ENCODE peak calls at places on chromosome 5, in ten cellular contexts. One of them, this sample, is unnamed.

GRCh38 chr5:149641000-149641576 is 59.8 kb downstream of the ARHGEF37 start:
- DNase-seq in astrocyte of the cerebellum: peak
- DNase-seq in psoas muscle: peak
- DNase-seq in endothelial cell: no peak
- DNase-seq in CD8-positive, alpha-beta T cell: no peak
- DNase-seq in HFF-Myc: no peak
- DNase-seq in WTC11: no peak
- DNase-seq in fibroblast of lung: no peak
- DNase-seq in GM23338: peak
- DNase-seq in WERI-Rb-1: no peak
- DNase-seq in this sample: no peak

GRCh38 chr5:132225165-132226032 is 2.3 kb downstream of the P4HA2 start:
- DNase-seq in endothelial cell: no peak
- DNase-seq in astrocyte of the cerebellum: no peak
- DNase-seq in HFF-Myc: no peak
- DNase-seq in fibroblast of lung: peak
- DNase-seq in psoas muscle: peak
- DNase-seq in WTC11: no peak
- DNase-seq in CD8-positive, alpha-beta T cell: peak
- DNase-seq in WERI-Rb-1: peak
- DNase-seq in GM23338: no peak
- DNase-seq in this sample: no peak

GRCh38 chr5:58156354-58156753 is 303.5 kb downstream of the PLK2 start:
- DNase-seq in HFF-Myc: no peak
- DNase-seq in GM23338: no peak
- DNase-seq in WERI-Rb-1: peak
- DNase-seq in fibroblast of lung: peak
- DNase-seq in psoas muscle: no peak
- DNase-seq in endothelial cell: no peak
- DNase-seq in CD8-positive, alpha-beta T cell: no peak
- DNase-seq in WTC11: no peak
- DNase-seq in astrocyte of the cerebellum: peak
- DNase-seq in this sample: no peak

GRCh38 chr5:113922343-113922742 is 408.8 kb downstream of the YTHDC2 start:
- DNase-seq in HFF-Myc: no peak
- DNase-seq in GM23338: no peak
- DNase-seq in fibroblast of lung: no peak
- DNase-seq in WERI-Rb-1: no peak
- DNase-seq in CD8-positive, alpha-beta T cell: no peak
- DNase-seq in WTC11: no peak
- DNase-seq in psoas muscle: no peak
- DNase-seq in endothelial cell: no peak
- DNase-seq in astrocyte of the cerebellum: no peak
- DNase-seq in this sample: no peak

GRCh38 chr5:164188733-164189148 is 683.3 kb downstream of the MAT2B start:
- DNase-seq in psoas muscle: no peak
- DNase-seq in astrocyte of the cerebellum: no peak
- DNase-seq in HFF-Myc: no peak
- DNase-seq in WERI-Rb-1: peak
- DNase-seq in fibroblast of lung: peak
- DNase-seq in CD8-positive, alpha-beta T cell: no peak
- DNase-seq in endothelial cell: no peak
- DNase-seq in WTC11: no peak
- DNase-seq in GM23338: no peak
- DNase-seq in this sample: no peak

GRCh38 chr5:89417990-89418820 is 535.2 kb upstream of the MEF2C start:
- DNase-seq in astrocyte of the cerebellum: no peak
- DNase-seq in fibroblast of lung: peak
- DNase-seq in WERI-Rb-1: peak
- DNase-seq in WTC11: peak
- DNase-seq in CD8-positive, alpha-beta T cell: no peak
- DNase-seq in GM23338: peak
- DNase-seq in HFF-Myc: no peak
- DNase-seq in endothelial cell: no peak
- DNase-seq in psoas muscle: no peak
- DNase-seq in this sample: no peak

GRCh38 chr5:76303917-76304316 is 99.2 kb upstream of the IQGAP2 start:
- DNase-seq in psoas muscle: no peak
- DNase-seq in WTC11: no peak
- DNase-seq in CD8-positive, alpha-beta T cell: peak
- DNase-seq in GM23338: no peak
- DNase-seq in HFF-Myc: no peak
- DNase-seq in fibroblast of lung: no peak
- DNase-seq in endothelial cell: no peak
- DNase-seq in WERI-Rb-1: no peak
- DNase-seq in astrocyte of the cerebellum: no peak
- DNase-seq in this sample: peak

GRCh38 chr5:161314033-161314432 is 232.5 kb downstream of the GABRB2 start:
- DNase-seq in psoas muscle: no peak
- DNase-seq in fibroblast of lung: no peak
- DNase-seq in WTC11: no peak
- DNase-seq in CD8-positive, alpha-beta T cell: no peak
- DNase-seq in HFF-Myc: no peak
- DNase-seq in endothelial cell: no peak
- DNase-seq in WERI-Rb-1: no peak
- DNase-seq in GM23338: no peak
- DNase-seq in astrocyte of the cerebellum: no peak
- DNase-seq in this sample: no peak

GRCh38 chr5:1002836-1003235 is 5.8 kb upstream of the NKD2 start:
- DNase-seq in psoas muscle: no peak
- DNase-seq in astrocyte of the cerebellum: no peak
- DNase-seq in WTC11: no peak
- DNase-seq in GM23338: no peak
- DNase-seq in endothelial cell: no peak
- DNase-seq in WERI-Rb-1: no peak
- DNase-seq in CD8-positive, alpha-beta T cell: no peak
- DNase-seq in fibroblast of lung: no peak
- DNase-seq in HFF-Myc: no peak
- DNase-seq in this sample: no peak

GRCh38 chr5:159951834-159952233 is 35.6 kb downstream of the ADRA1B start:
- DNase-seq in astrocyte of the cerebellum: no peak
- DNase-seq in WTC11: no peak
- DNase-seq in fibroblast of lung: peak
- DNase-seq in WERI-Rb-1: no peak
- DNase-seq in GM23338: no peak
- DNase-seq in endothelial cell: no peak
- DNase-seq in HFF-Myc: no peak
- DNase-seq in CD8-positive, alpha-beta T cell: no peak
- DNase-seq in psoas muscle: no peak
- DNase-seq in this sample: no peak

GRCh38 chr5:151923865-151924264 is 786 bp downstream of the GLRA1 start:
- DNase-seq in HFF-Myc: no peak
- DNase-seq in WERI-Rb-1: peak
- DNase-seq in astrocyte of the cerebellum: no peak
- DNase-seq in fibroblast of lung: no peak
- DNase-seq in psoas muscle: no peak
- DNase-seq in WTC11: peak
- DNase-seq in endothelial cell: peak
- DNase-seq in CD8-positive, alpha-beta T cell: no peak
- DNase-seq in GM23338: peak
- DNase-seq in this sample: no peak

GRCh38 chr5:149149942-149150341 is 8.6 kb downstream of the ABLIM3 start:
- DNase-seq in psoas muscle: no peak
- DNase-seq in GM23338: no peak
- DNase-seq in endothelial cell: no peak
- DNase-seq in CD8-positive, alpha-beta T cell: no peak
- DNase-seq in WERI-Rb-1: no peak
- DNase-seq in astrocyte of the cerebellum: no peak
- DNase-seq in HFF-Myc: no peak
- DNase-seq in WTC11: no peak
- DNase-seq in fibroblast of lung: no peak
- DNase-seq in this sample: no peak

GRCh38 chr5:87827561-87827960 is 414.8 kb upstream of the CCNH start:
- DNase-seq in astrocyte of the cerebellum: peak
- DNase-seq in fibroblast of lung: peak
- DNase-seq in WERI-Rb-1: no peak
- DNase-seq in GM23338: no peak
- DNase-seq in CD8-positive, alpha-beta T cell: no peak
- DNase-seq in endothelial cell: no peak
- DNase-seq in HFF-Myc: no peak
- DNase-seq in psoas muscle: no peak
- DNase-seq in WTC11: no peak
- DNase-seq in this sample: no peak

GRCh38 chr5:61933787-61934626 is 372.0 kb upstream of the KIF2A start:
- DNase-seq in WTC11: peak
- DNase-seq in astrocyte of the cerebellum: peak
- DNase-seq in fibroblast of lung: peak
- DNase-seq in endothelial cell: peak
- DNase-seq in HFF-Myc: peak
- DNase-seq in CD8-positive, alpha-beta T cell: no peak
- DNase-seq in psoas muscle: no peak
- DNase-seq in WERI-Rb-1: peak
- DNase-seq in GM23338: peak
- DNase-seq in this sample: no peak

GRCh38 chr5:5321137-5321536 is 101.3 kb upstream of the ICE1 start:
- DNase-seq in fibroblast of lung: no peak
- DNase-seq in psoas muscle: no peak
- DNase-seq in CD8-positive, alpha-beta T cell: no peak
- DNase-seq in endothelial cell: no peak
- DNase-seq in WTC11: no peak
- DNase-seq in WERI-Rb-1: no peak
- DNase-seq in GM23338: no peak
- DNase-seq in HFF-Myc: no peak
- DNase-seq in astrocyte of the cerebellum: no peak
- DNase-seq in this sample: no peak

GRCh38 chr5:74056102-74056788 is 430.2 kb downstream of the ARHGEF28 start:
- DNase-seq in endothelial cell: no peak
- DNase-seq in HFF-Myc: no peak
- DNase-seq in fibroblast of lung: no peak
- DNase-seq in CD8-positive, alpha-beta T cell: no peak
- DNase-seq in GM23338: no peak
- DNase-seq in WTC11: no peak
- DNase-seq in WERI-Rb-1: no peak
- DNase-seq in astrocyte of the cerebellum: no peak
- DNase-seq in psoas muscle: no peak
- DNase-seq in this sample: no peak
- TF ChIP-seq CTCF in endothelial cell: no peak
- TF ChIP-seq CTCF in HFF-Myc: no peak
- TF ChIP-seq CTCF in fibroblast of lung: no peak
- TF ChIP-seq CTCF in CD8-positive, alpha-beta T cell: no peak
- TF ChIP-seq CTCF in GM23338: no peak
- TF ChIP-seq CTCF in WTC11: no peak
- TF ChIP-seq CTCF in WERI-Rb-1: no peak
- TF ChIP-seq CTCF in astrocyte of the cerebellum: no peak
- TF ChIP-seq CTCF in psoas muscle: no peak
- TF ChIP-seq CTCF in this sample: no peak

GRCh38 chr5:73558950-73559349 is 6.5 kb downstream of the ANKRA2 start:
- DNase-seq in WERI-Rb-1: no peak
- DNase-seq in WTC11: no peak
- DNase-seq in fibroblast of lung: no peak
- DNase-seq in HFF-Myc: no peak
- DNase-seq in astrocyte of the cerebellum: no peak
- DNase-seq in CD8-positive, alpha-beta T cell: no peak
- DNase-seq in psoas muscle: no peak
- DNase-seq in endothelial cell: no peak
- DNase-seq in GM23338: no peak
- DNase-seq in this sample: no peak
- TF ChIP-seq CTCF in WERI-Rb-1: no peak
- TF ChIP-seq CTCF in WTC11: no peak
- TF ChIP-seq CTCF in fibroblast of lung: no peak
- TF ChIP-seq CTCF in HFF-Myc: no peak
- TF ChIP-seq CTCF in astrocyte of the cerebellum: no peak
- TF ChIP-seq CTCF in CD8-positive, alpha-beta T cell: no peak
- TF ChIP-seq CTCF in psoas muscle: no peak
- TF ChIP-seq CTCF in endothelial cell: no peak
- TF ChIP-seq CTCF in GM23338: peak
- TF ChIP-seq CTCF in this sample: no peak

DNA sequence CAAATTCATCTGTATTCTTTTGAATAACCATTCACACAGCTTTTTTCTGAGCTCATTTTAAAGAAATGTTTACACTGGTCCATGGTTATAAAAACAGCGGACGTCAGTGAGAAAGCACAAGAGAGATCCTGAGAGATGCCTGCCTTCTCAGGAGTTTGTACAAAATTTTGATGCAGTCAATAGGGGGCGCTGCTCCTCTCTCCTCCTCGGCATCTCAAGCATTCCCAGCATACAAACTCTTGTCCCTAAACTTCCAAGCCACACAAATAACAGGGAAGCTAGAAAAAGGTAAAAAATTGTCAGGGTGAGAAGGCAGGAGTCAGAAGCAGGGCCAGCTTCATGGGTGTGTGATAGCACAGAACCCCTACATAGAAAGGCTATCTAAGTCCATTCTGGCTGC is 11.2 kb upstream of the CCDC152 start:
- DNase-seq in psoas muscle: no peak
- DNase-seq in WTC11: peak
- DNase-seq in CD8-positive, alpha-beta T cell: no peak
- DNase-seq in GM23338: peak
- DNase-seq in HFF-Myc: no peak
- DNase-seq in fibroblast of lung: no peak
- DNase-seq in astrocyte of the cerebellum: no peak
- DNase-seq in endothelial cell: peak
- DNase-seq in WERI-Rb-1: no peak
- DNase-seq in this sample: no peak
- TF ChIP-seq CTCF in psoas muscle: peak
- TF ChIP-seq CTCF in WTC11: peak
- TF ChIP-seq CTCF in CD8-positive, alpha-beta T cell: no peak
- TF ChIP-seq CTCF in GM23338: peak
- TF ChIP-seq CTCF in HFF-Myc: peak
- TF ChIP-seq CTCF in fibroblast of lung: peak
- TF ChIP-seq CTCF in astrocyte of the cerebellum: peak
- TF ChIP-seq CTCF in endothelial cell: peak
- TF ChIP-seq CTCF in WERI-Rb-1: peak
- TF ChIP-seq CTCF in this sample: no peak

GRCh38 chr5:54379590-54379989 is 69.2 kb upstream of the ARL15 start:
- DNase-seq in GM23338: no peak
- DNase-seq in astrocyte of the cerebellum: no peak
- DNase-seq in endothelial cell: no peak
- DNase-seq in WTC11: no peak
- DNase-seq in fibroblast of lung: no peak
- DNase-seq in HFF-Myc: no peak
- DNase-seq in WERI-Rb-1: no peak
- DNase-seq in psoas muscle: no peak
- DNase-seq in CD8-positive, alpha-beta T cell: no peak
- DNase-seq in this sample: no peak
- TF ChIP-seq CTCF in GM23338: no peak
- TF ChIP-seq CTCF in astrocyte of the cerebellum: no peak
- TF ChIP-seq CTCF in endothelial cell: no peak
- TF ChIP-seq CTCF in WTC11: no peak
- TF ChIP-seq CTCF in fibroblast of lung: no peak
- TF ChIP-seq CTCF in HFF-Myc: no peak
- TF ChIP-seq CTCF in WERI-Rb-1: no peak
- TF ChIP-seq CTCF in psoas muscle: no peak
- TF ChIP-seq CTCF in CD8-positive, alpha-beta T cell: no peak
- TF ChIP-seq CTCF in this sample: no peak

This sample was measured in natural killer cell.